ENCODE peak calls at places on chromosomes 1 and 21, in ten cellular contexts. P, D, R, F, U, C, A, E, T and S are unnamed samples.

GRCh38 chr1:65971547-65971946 is 178.9 kb downstream of the PDE4B start:
- DNase-seq in A (no peak), R (no peak), T (no peak), F (no peak), D (no peak), P (peak), C (no peak), E (no peak), U (no peak), S (no peak)

GRCh38 chr1:28773105-28773504 is 36.4 kb downstream of the YTHDF2 start:
- DNase-seq in C (no peak), F (no peak), U (no peak), E (no peak), R (no peak), T (no peak), D (no peak), A (no peak), P (no peak), S (no peak)

GRCh38 chr1:114108741-114109255 is 44.9 kb downstream of the SYT6 start:
- DNase-seq in P (peak), R (no peak), F (no peak), U (no peak), E (no peak), A (no peak), D (no peak), T (no peak), C (no peak), S (no peak)

GRCh38 chr1:93756656-93757055 is 75.0 kb upstream of the BCAR3 start:
- DNase-seq in F (no peak), E (no peak), U (no peak), P (no peak), D (no peak), C (no peak), T (no peak), A (no peak), R (no peak), S (no peak)

GRCh38 chr1:54356680-54357147 is 49.5 kb downstream of the SSBP3 start:
- DNase-seq in A (no peak), T (no peak), P (no peak), D (no peak), R (no peak), U (peak), C (no peak), E (no peak), F (peak), S (no peak)

GRCh38 chr1:227372662-227373061 is 54.4 kb upstream of the CDC42BPA start:
- DNase-seq in U (no peak), T (no peak), C (no peak), A (no peak), D (no peak), F (no peak), R (no peak), P (peak), E (no peak), S (no peak)

GRCh38 chr1:109628540-109629321 is 9.1 kb downstream of the AMPD2 start:
- DNase-seq in A (no peak), C (no peak), D (no peak), T (peak), E (no peak), U (no peak), R (no peak), F (no peak), P (peak), S (no peak)

GRCh38 chr1:164660415-164661174 is 101.6 kb downstream of the PBX1 start:
- DNase-seq in T (no peak), C (peak), D (no peak), U (no peak), E (no peak), A (no peak), P (peak), F (no peak), R (no peak), S (peak)

GRCh38 chr1:38489844-38490270 is 369.7 kb downstream of the RRAGC start:
- DNase-seq in A (peak), D (no peak), C (no peak), T (peak), F (peak), U (no peak), R (peak), E (no peak), P (peak), S (peak)

GRCh38 chr1:36825226-36825625 is 209.1 kb downstream of the GRIK3 start:
- DNase-seq in A (no peak), U (no peak), P (no peak), R (no peak), T (no peak), E (no peak), F (no peak), C (no peak), D (no peak), S (no peak)

GRCh38 chr1:235642943-235643371 is 6.6 kb downstream of the GNG4 start:
- DNase-seq in F (no peak), D (no peak), P (no peak), T (peak), C (no peak), A (peak), E (no peak), R (no peak), U (no peak), S (no peak)

GRCh38 chr21:29145837-29146453 is 15.5 kb downstream of the MAP3K7CL start:
- DNase-seq in R (no peak), A (no peak), C (peak), T (no peak), F (no peak), E (no peak), U (no peak), P (no peak), D (no peak), S (no peak)